ENCODE peak calls at places on chromosomes 11 and 22, in four cellular contexts. O, Z, D and M are unnamed samples. For H3K4me1 and H3K36me3, the result is how much of the 10 kb centered on the place peaks cover.

GRCh38 chr22:35629406-35630234 is 12.5 kb upstream of the MB start:
- DNase-seq in O (peak), Z (peak), D (no peak), M (peak)

GRCh38 chr11:112902411-112903011 is 58.7 kb upstream of the NCAM1 start:
- DNase-seq in O (no peak), Z (no peak), D (no peak), M (no peak)

GRCh38 chr11:128506384-128506783 is 81.0 kb downstream of the ETS1 start:
- DNase-seq in D (no peak), O (no peak), Z (no peak), M (no peak)

GRCh38 chr11:79501688-79502087 is 60.9 kb upstream of the TENM4 start:
- DNase-seq in Z (no peak), O (no peak), D (no peak), M (no peak)

GRCh38 chr11:6622261-6623171 is 3.3 kb upstream of the TPP1 start:
- DNase-seq in D (peak), O (no peak), Z (no peak), M (no peak)

GRCh38 chr22:43205261-43205691 is 18.3 kb upstream of the TTLL12 start:
- DNase-seq in Z (no peak), D (no peak), O (no peak), M (no peak)

GRCh38 chr11:4495487-4495886 is 13.0 kb downstream of the OR52K1 start:
- DNase-seq in O (no peak), Z (no peak), D (no peak), M (no peak)

GRCh38 chr11:118406599-118407166 is 5.3 kb downstream of the ATP5MG start:
- DNase-seq in D (no peak), O (no peak), Z (peak), M (peak)

GRCh38 chr11:1762537-1763302 is 1.0 kb downstream of the CTSD start:
- DNase-seq in O (peak), Z (no peak), D (peak), M (no peak)

GRCh38 chr11:1227551-1228182 is 4.8 kb downstream of the MUC5B start:
- DNase-seq in D (peak), Z (no peak), O (no peak), M (no peak)

GRCh38 chr11:45652781-45653180 is 12.6 kb downstream of the CHST1 start:
- DNase-seq in O (peak), D (no peak), Z (peak), M (no peak)

DNA sequence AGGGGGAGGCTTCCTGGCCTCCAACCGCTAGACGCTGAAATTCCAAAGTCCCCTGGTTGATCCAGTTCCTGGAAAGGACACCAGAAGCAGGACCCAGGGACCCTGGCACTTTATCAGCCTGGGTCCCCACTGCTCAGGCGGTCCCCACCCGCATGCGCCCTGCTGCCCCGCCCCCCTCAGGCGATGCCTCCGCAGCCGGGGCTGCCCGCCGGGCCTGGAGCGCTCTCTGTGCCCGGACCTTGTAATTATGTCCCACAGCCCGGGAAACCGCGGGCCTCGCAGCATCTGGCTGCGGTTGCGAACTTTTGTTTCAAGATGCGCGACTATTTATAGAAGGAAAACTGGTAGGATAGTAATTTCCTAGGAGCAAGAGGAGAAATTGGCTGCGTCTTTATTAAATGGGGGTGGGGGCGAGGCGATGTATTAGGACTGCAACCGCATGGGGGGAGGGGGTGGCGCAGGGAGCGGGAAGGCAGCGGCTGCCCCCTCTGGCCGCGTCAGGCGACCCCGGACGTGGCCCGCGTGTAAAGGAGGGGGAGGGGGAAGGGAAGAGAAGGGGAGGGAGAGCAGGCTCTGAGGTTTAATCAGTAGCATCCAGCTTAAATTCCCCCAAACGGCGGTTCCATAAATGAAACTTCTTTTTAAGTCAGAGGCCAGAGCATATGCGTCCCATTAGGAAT is 6.1 kb downstream of the WNT7B start:
- DNase-seq in D (no peak), O (no peak), Z (peak), M (no peak)
- H3K4me3 ChIP-seq in D (peak), O (no peak), Z (peak), M (no peak)

GRCh38 chr22:50250249-50250554 is 863 bp downstream of the HDAC10 start:
- DNase-seq in Z (no peak), D (no peak), O (no peak), M (no peak)
- H3K4me1 ChIP-seq in Z (under half), D (under half), O (under half), M (under half)

GRCh38 chr11:110253525-110253924 is 42.9 kb downstream of the RDX start:
- DNase-seq in O (no peak), Z (no peak), D (no peak), M (no peak)
- H3K36me3 ChIP-seq in O (under half), Z (under half), D (under half), M (under half)

DNA sequence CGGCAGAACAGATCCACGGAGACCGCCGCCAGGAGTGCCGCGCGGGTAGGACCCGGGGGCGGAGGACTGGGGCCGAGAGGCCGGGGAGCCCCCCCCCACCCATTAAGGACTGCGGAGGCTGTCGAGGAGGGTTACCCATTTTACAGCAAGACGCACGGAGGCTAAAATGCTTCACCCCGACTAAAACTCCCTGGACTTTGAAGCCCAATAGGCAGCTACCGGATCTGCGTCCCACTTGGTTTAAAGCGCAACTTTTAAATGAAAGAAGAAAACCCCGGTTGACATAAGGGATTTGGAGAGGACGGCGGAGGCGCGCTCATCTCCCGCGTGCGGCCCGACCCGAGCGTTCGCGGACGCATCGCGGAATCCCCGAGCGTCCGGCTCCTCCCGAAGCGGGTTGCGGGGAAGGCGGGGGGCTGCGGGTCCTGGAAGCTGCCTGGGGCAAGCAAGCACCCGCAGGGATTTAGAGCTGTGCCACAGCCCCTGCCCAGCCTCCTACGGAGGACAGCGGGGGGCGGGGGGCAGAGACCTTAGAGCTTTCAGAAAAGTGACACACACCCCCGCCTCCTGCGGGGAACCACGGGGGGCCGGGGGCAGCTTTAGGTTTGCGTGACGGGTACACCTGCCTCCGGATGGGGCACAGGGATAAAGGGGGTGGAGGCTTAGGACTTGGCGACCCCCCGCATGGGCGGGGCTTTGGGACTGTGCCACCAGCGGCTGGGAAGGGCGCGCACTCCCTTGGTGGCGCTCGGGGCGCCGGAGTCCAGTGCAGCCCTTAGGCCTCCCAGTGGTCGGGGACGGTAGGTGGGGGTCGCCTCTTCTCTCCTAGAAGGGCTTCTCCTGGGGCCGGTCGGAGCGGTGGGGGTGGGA is 761 bp upstream of the CELSR1 start:
- DNase-seq in Z (peak), D (no peak), O (peak), M (no peak)
- H3K4me3 ChIP-seq in Z (peak), D (peak), O (peak), M (no peak)

GRCh38 chr11:35514481-35514880 is 10.9 kb downstream of the PAMR1 start:
- DNase-seq in D (no peak), Z (no peak), O (no peak), M (no peak)
- H3K4me1 ChIP-seq in D (under half), Z (under half), O (under half), M (under half)

GRCh38 chr22:31874821-31875220 is 69.5 kb upstream of the YWHAH start:
- DNase-seq in O (no peak), Z (no peak), D (no peak), M (no peak)

GRCh38 chr22:31867386-31868153 is 76.8 kb upstream of the YWHAH start:
- DNase-seq in D (no peak), O (no peak), Z (no peak), M (no peak)

GRCh38 chr22:31870890-31871289 is 73.4 kb upstream of the YWHAH start:
- DNase-seq in D (no peak), Z (peak), O (peak), M (no peak)

GRCh38 chr22:31872209-31872608 is 72.1 kb upstream of the YWHAH start:
- DNase-seq in O (no peak), D (peak), Z (no peak), M (no peak)

DNA sequence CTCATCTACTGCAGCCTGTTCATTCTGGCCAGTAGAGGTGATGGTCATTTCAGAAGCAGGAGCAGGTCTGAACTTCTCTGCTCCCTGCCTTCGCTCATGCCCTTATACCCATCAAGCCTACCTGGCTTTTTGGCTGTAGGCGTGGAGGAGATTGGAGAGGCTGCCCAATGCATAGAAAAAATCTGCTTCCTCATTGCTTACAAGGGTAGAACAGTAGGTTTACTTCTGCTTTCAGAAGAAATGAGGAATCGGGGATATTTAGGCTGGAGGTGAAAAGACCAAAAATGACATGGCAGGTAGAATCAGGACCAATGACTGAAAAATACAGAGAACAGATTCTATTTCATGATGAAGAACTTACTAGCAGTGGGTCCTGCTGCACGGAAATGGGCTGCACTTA is 72.9 kb upstream of the YWHAH start:
- DNase-seq in O (no peak), D (peak), Z (no peak), M (no peak)
- H3K36me3 ChIP-seq in O (under half), D (half or more), Z (under half), M (under half)

DNA sequence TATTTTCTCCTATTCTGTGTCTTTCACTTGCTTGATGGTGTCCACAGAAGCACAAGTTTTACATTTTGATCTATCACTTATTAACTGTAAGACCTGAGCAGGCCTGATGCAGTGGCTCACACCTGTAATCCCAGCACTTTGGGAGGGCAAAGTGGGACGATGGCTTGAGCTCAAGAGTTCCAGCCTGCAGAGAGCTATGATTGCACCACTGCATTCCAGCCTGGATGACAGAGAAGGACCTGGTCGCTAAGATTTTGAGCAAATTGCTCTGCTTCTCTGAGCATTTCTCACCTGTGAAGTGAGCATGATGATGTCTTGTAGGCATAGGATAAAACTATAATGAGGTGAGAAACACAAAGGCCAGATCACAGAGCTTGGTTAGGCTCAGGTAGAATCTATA is 6.7 kb downstream of the CCDC87 start:
- DNase-seq in O (no peak), D (no peak), Z (no peak), M (no peak)
- H3K4me3 ChIP-seq in O (no peak), D (no peak), Z (no peak), M (no peak)

DNA sequence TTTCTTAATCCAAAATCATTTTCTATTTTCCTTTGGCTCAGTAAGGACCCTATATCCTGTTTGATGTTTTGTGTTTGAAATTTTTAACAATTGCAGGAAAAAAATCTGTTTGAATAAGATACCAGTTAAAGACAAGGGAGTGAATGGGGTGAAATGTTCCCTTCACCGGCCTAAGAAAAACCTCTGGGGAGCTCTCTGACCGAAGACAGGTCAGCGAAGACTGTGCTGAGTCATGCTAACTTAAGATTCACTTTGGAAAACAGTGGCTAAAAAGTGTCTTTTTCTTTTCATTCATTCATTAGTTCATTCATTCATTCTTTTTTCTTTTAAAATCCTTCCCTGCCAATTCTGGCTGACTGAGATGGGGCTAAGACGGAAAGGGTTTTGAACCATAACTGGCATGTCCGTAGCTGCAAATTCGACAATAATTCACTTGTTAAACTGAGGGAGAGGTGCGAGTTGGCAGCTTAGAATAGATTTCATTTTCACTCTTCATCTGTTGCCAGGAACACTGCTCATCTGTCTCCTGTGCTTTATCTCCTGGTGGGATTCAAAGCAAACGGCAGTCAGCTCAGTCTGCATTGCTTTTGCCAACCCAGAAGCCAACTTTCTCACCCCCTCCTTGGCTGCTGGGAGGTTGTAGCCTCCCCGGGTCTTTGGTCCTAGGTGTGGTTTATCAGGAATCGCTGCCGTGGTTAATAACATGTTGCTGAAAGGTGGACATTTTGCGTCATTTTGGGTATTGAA is 434.0 kb upstream of the LARGE1 start:
- DNase-seq in D (no peak), Z (no peak), O (no peak), M (no peak)
- H3K4me1 ChIP-seq in D (under half), Z (under half), O (under half), M (under half)

DNA sequence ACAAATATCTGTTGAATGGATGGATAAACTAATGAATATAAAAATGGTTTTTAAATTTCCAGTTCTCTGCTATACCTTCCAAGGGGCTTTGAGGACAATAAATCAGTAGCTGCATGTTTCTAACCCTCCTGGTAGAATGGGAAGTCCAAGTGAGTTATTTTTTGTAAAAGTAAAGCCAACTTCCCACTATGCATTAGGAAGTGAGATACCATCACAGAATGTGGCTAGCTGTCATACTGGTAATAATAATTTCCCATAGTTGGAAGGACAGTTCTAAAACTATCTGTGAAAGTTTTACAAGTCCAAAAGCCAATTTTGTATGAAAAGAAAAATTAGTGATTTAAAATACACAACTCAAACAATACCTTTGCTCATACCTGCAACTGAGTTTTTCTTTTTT is 50.0 kb downstream of the TMEM123 start:
- DNase-seq in D (no peak), O (no peak), Z (no peak), M (no peak)
- H3K36me3 ChIP-seq in D (under half), O (under half), Z (under half), M (under half)